ENCODE peak calls at places on chromosomes 7 and 10, in five cellular contexts. N is HEK293T, W is HepG2, K is H1, E is GM12878. D is an unnamed sample.

GRCh38 chr7:107630342-107630741 is 30.3 kb upstream of the SLC26A4 start:
- DNase-seq in E (no peak), K (no peak), W (no peak), N (no peak), D (no peak)

GRCh38 chr10:20157314-20157713 is 341.1 kb downstream of the PLXDC2 start:
- DNase-seq in W (no peak), N (no peak), E (no peak), K (no peak), D (no peak)

GRCh38 chr7:117283371-117283770 is 39.5 kb downstream of the WNT2 start:
- DNase-seq in K (no peak), N (no peak), E (no peak), W (no peak), D (no peak)

GRCh38 chr10:33150146-33150545 is 184.3 kb downstream of the NRP1 start:
- DNase-seq in W (no peak), N (no peak), E (no peak), K (no peak), D (no peak)

GRCh38 chr7:131606346-131607290 is 50.2 kb upstream of the PODXL start:
- DNase-seq in K (no peak), N (no peak), E (no peak), W (no peak), D (no peak)

GRCh38 chr10:57822965-57823364 is 444.7 kb downstream of the IPMK start:
- DNase-seq in E (no peak), N (no peak), K (no peak), W (no peak), D (no peak)

GRCh38 chr7:36962367-36962766 is 238.1 kb upstream of the AOAH start:
- DNase-seq in N (no peak), W (no peak), E (no peak), K (no peak), D (no peak)

GRCh38 chr10:88168171-88169036 is 305.0 kb downstream of the PTEN start:
- DNase-seq in N (no peak), K (no peak), W (no peak), E (no peak), D (no peak)

GRCh38 chr7:17275749-17276671 is 22.4 kb upstream of the AHR start:
- DNase-seq in K (no peak), W (peak), E (no peak), N (no peak), D (no peak)

GRCh38 chr7:90485734-90486316 is 16.4 kb downstream of the PTTG1IP2 start:
- DNase-seq in N (no peak), K (no peak), W (no peak), E (no peak), D (no peak)

GRCh38 chr10:103812004-103812403 is 43.4 kb downstream of the SH3PXD2A start:
- DNase-seq in E (no peak), W (no peak), K (no peak), N (no peak), D (no peak)

DNA sequence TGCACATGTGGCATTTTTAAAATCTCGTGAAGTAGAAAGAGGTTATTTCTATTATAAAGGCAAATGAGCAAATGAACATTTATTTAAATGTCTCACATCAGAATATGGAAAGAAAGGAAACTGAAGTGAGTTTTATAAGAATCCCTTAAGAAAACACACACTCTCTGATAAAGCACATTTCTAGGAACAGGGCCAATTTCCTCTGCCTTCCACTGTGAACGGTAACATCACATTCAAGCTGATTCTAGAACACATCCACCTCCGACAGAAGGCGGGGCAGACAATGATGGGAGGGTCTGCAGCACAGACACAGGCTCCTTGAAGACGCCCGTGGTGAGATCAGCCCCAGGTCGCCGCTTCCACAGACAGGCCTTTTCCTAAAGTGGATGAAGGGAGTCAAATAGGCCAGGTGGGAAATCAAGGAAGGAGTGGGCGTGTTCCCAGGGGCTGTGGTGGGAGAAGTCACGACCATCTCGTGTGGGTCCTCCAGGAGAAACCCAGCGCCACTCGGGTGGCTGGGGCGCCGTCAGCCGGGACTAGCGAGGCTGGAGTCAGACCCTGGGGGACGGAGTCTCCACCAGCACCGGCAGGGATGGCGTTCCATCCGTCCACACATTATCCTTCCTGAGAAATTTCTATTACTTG is 31.1 kb downstream of the PITRM1 start:
- DNase-seq in W (no peak), K (no peak), E (no peak), N (no peak), D (no peak)
- TF ChIP-seq SUZ12 in W (no peak), K (no peak), E (no peak), N (no peak), D (no peak)

GRCh38 chr10:86205086-86205760 is 161.4 kb downstream of the GRID1 start:
- DNase-seq in E (no peak), W (no peak), N (no peak), K (no peak), D (no peak)
- TF ChIP-seq SUZ12 in E (no peak), W (no peak), N (no peak), K (no peak), D (no peak)

GRCh38 chr7:80387634-80388033 is 124.2 kb downstream of the GNAT3 start:
- DNase-seq in W (no peak), K (no peak), N (peak), E (no peak), D (peak)

GRCh38 chr7:80386686-80387085 is 125.2 kb downstream of the GNAT3 start:
- DNase-seq in K (no peak), E (no peak), N (no peak), W (no peak), D (no peak)

GRCh38 chr7:80393786-80394185 is 118.1 kb downstream of the GNAT3 start:
- DNase-seq in W (peak), N (no peak), K (no peak), E (no peak), D (no peak)

DNA sequence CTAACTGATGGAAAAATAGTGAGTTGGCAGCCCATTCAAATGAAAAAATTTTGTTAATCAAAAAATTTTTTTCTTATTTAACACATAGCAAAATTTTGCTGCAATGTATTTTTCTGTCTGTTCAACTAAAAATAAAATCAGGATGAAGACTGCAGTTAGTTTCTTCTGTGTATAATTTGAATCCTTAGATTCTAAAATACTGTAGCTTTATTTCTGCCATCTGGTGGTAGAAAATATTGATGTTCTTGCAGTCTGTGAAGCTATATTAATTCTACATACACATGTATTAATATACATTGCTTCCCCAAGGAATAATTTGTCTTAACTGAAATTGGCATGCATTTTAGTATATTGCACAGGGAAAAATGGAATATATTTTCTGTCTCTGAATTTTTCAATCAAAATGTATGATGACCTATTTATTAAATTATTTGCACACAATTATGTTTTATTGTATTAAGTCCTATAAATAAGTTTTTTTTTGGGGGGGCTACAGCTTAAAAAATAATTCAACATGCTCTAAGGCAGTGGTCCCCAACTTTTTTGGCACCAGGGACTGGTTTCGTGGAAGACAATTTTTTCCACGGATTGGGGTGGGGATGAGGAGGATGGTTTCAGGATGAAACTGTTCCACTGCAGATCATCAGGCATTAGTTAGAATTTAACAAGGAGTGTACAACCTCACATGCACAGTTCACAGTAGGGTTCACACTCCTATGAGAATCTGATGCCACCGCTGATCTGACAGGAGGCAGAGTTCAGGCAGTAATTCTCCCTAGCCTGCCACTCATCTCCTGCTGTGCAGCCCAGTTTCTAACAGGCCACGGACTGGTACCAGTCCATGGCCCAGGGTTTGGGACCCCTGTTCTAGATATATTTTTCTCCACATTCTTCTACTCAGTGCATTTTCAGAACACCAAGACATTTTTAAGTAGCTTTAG is 119.4 kb downstream of the GNAT3 start:
- DNase-seq in E (no peak), K (no peak), N (no peak), W (peak), D (no peak)
- TF ChIP-seq SUZ12 in E (no peak), K (no peak), N (no peak), W (no peak), D (no peak)

DNA sequence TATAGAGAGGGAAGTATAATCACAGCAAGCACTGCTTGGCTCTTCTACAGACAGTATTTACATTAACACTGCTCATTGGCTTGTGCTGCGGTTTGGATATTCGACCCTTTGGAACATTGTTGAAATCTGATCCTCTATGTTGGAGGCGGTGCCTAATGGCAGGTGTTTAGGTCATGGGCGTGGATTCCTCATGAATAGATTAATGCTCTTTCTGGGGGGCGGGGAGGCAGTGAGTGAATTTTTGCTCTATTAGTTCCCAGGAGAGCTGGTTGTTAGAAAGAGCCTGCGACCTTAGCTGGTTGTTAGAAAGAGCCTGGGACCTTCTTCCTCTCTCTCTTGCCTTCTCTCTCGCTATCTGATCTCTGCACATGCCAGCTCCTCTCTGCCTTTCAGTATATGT is 77.3 kb upstream of the SVIL start:
- DNase-seq in K (no peak), E (no peak), W (peak), N (no peak), D (no peak)
- TF ChIP-seq SUZ12 in K (no peak), E (no peak), W (no peak), N (no peak), D (no peak)

GRCh38 chr10:68176797-68177196 is 55.1 kb downstream of the ATOH7 start:
- DNase-seq in W (no peak), N (no peak), E (no peak), K (no peak), D (no peak)

GRCh38 chr10:68175954-68176353 is 56.0 kb downstream of the ATOH7 start:
- DNase-seq in W (no peak), N (no peak), K (no peak), E (no peak), D (no peak)

GRCh38 chr10:68180490-68180889 is 51.4 kb downstream of the ATOH7 start:
- DNase-seq in W (no peak), N (no peak), E (no peak), K (no peak), D (no peak)

GRCh38 chr10:68179016-68179415 is 52.9 kb downstream of the ATOH7 start:
- DNase-seq in N (no peak), K (no peak), W (no peak), E (no peak), D (no peak)

GRCh38 chr10:68178592-68178991 is 53.3 kb downstream of the ATOH7 start:
- DNase-seq in K (no peak), W (no peak), E (no peak), N (no peak), D (no peak)
- TF ChIP-seq SUZ12 in K (no peak), W (no peak), E (no peak), N (no peak), D (no peak)

DNA sequence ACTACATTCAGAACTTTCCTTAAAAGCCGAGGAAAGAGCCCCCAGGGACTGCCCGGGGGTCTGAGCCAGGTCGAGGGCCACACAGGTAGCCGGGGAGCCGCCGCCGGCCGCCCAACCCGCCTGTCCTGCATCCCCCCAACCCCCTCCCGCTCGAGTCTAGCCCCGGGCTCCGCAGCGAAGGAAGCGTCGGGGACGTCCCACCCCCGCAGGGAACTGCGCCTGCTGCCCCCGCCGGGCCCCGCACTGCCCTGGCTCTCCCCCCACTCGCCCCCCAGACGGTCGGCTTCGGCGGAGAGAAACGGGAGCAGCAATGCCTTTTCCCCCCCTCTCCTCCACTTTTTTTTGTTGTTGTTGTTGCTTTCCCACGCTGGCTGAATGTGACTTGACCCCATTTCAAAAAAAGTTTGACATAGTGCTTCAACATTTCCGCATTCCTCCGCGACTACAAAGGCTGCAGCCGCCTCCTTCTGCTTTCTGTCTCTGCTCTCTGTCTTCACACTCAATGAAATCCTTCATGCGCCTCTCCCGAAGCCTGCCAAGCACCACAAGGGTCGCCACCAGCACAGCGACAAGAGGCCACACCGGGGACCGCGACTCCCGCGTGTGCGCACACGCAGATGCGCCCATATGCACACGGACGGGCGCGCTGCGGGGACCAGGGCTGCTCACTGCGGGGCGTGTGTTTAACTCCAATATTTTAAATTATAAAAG is 1.1 kb downstream of the CDK6 start:
- DNase-seq in N (peak), E (no peak), K (no peak), W (peak), D (peak)
- TF ChIP-seq SUZ12 in N (no peak), E (no peak), K (no peak), W (no peak), D (no peak)

DNA sequence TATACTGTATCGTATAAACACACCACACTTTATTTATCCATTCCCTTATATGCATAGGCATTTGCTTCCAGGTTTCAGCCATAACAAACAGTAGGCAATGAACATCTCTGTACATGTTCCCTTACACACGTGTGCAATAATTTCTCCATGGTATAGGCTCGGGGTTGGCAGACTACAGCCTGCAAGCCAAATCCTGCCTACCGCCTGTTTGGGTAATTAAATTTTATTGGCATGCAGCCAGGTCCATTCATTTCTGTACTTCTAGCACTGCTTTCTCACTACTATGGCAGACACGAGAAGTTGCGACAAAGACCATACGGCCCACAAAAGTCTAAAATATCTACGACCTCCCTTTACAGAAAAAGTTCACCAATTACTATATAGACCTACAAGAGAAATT is 100.7 kb downstream of the FGFR2 start:
- DNase-seq in K (no peak), N (no peak), W (no peak), E (no peak), D (no peak)
- TF ChIP-seq SUZ12 in K (no peak), N (no peak), W (no peak), E (no peak), D (no peak)

GRCh38 chr7:1537631-1538412 is 7.3 kb downstream of the MAFK start:
- DNase-seq in K (no peak), N (peak), E (no peak), W (no peak), D (peak)

GRCh38 chr7:1538544-1539345 is 8.2 kb downstream of the MAFK start:
- DNase-seq in E (no peak), K (no peak), W (no peak), N (no peak), D (no peak)

GRCh38 chr7:1535695-1536094 is 5.2 kb downstream of the MAFK start:
- DNase-seq in W (no peak), E (no peak), K (no peak), N (no peak), D (no peak)

GRCh38 chr7:1536105-1536767 is 5.7 kb downstream of the MAFK start:
- DNase-seq in N (no peak), W (no peak), E (no peak), K (no peak), D (no peak)

GRCh38 chr7:1536768-1537630 is 6.5 kb downstream of the MAFK start:
- DNase-seq in N (peak), K (no peak), W (peak), E (no peak), D (peak)
- TF ChIP-seq SUZ12 in N (no peak), K (no peak), W (no peak), E (no peak), D (no peak)

GRCh38 chr10:126842356-126842755 is 62.9 kb upstream of the DOCK1 start:
- DNase-seq in E (no peak), N (no peak), K (no peak), W (no peak), D (no peak)

GRCh38 chr10:126843299-126843934 is 61.8 kb upstream of the DOCK1 start:
- DNase-seq in W (no peak), E (no peak), K (no peak), N (no peak), D (no peak)

GRCh38 chr10:126846469-126846868 is 58.8 kb upstream of the DOCK1 start:
- DNase-seq in N (no peak), K (no peak), E (no peak), W (no peak), D (no peak)

GRCh38 chr10:126842836-126843235 is 62.4 kb upstream of the DOCK1 start:
- DNase-seq in W (no peak), E (no peak), N (no peak), K (no peak), D (peak)

GRCh38 chr10:126844406-126844805 is 60.8 kb upstream of the DOCK1 start:
- DNase-seq in N (no peak), E (no peak), K (no peak), W (no peak), D (no peak)
- TF ChIP-seq SUZ12 in N (no peak), E (no peak), K (no peak), W (no peak), D (no peak)

DNA sequence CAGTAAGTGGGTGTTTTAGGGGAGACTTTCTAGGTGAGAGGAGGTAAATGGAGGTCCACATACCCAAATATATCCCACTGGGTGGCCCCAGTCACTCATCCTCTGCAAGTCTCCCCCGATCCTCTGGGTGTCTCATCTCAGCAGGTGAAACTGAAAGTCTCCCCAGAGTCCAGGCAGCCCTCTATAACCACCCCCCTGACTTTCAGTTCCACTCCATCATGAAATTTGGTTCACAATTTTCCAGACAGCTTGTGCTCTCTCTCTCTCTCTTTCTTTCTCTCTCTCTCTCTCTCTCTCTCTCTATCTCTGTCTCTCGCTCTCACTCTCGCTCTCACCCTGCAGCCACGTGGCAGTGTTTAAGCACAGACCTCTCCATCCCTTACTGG is 56.7 kb upstream of the ELN start:
- DNase-seq in E (peak), W (no peak), K (no peak), N (no peak), D (no peak)
- TF ChIP-seq SUZ12 in E (no peak), W (no peak), K (no peak), N (no peak), D (no peak)

D was measured in NT2/D1.